ENCODE peak calls at places on chromosome 16, in six cellular contexts. L, U, Q, M, Y and T are unnamed samples. For H3K9me3 and H3K4me1, the result is how much of the 10 kb centered on the place peaks cover.

GRCh38 chr16:71974068-71974818 is 26.0 kb downstream of the PKD1L3 start:
- DNase-seq in L (no peak), U (no peak), M (no peak), Q (no peak), Y (no peak), T (no peak)

GRCh38 chr16:85735225-85735722 is 15.6 kb downstream of the C16orf74 start:
- DNase-seq in L (no peak), Y (peak), U (peak), Q (no peak), M (no peak), T (peak)

GRCh38 chr16:81633147-81633619 is 145.9 kb upstream of the PLCG2 start:
- DNase-seq in U (no peak), Y (no peak), Q (peak), L (no peak), M (no peak), T (no peak)

GRCh38 chr16:74623214-74623842 is 16.4 kb upstream of the GLG1 start:
- DNase-seq in Y (no peak), L (peak), M (peak), Q (no peak), U (no peak), T (peak)

GRCh38 chr16:60206511-60206910 is 1472.4 kb upstream of the GOT2 start:
- DNase-seq in Y (no peak), Q (no peak), M (peak), U (no peak), L (no peak), T (no peak)

GRCh38 chr16:4506450-4506849 is 30.3 kb downstream of the HMOX2 start:
- DNase-seq in Q (peak), Y (peak), L (peak), M (peak), U (peak), T (peak)

GRCh38 chr16:66458853-66459252 is 31.8 kb downstream of the BEAN1 start:
- DNase-seq in Y (no peak), U (no peak), M (no peak), Q (no peak), L (no peak), T (no peak)

GRCh38 chr16:87244646-87245197 is 72.5 kb downstream of the C16orf95 start:
- DNase-seq in L (no peak), Q (no peak), U (no peak), M (no peak), Y (no peak), T (no peak)

GRCh38 chr16:84482951-84483881 is 21.2 kb downstream of the MEAK7 start:
- DNase-seq in Q (no peak), L (no peak), M (no peak), U (no peak), Y (no peak), T (no peak)

GRCh38 chr16:8867483-8868271 is 1.1 kb downstream of the CARHSP1 start:
- DNase-seq in Y (peak), L (peak), U (no peak), Q (no peak), M (peak), T (peak)

GRCh38 chr16:65546353-65546791 is 424.5 kb upstream of the CDH11 start:
- DNase-seq in U (no peak), M (peak), Y (no peak), Q (no peak), L (peak), T (no peak)

GRCh38 chr16:66677179-66677578 is 19.4 kb downstream of the CMTM4 start:
- DNase-seq in M (no peak), Q (no peak), U (no peak), Y (no peak), L (no peak), T (no peak)

GRCh38 chr16:30121741-30122620 is 1.0 kb downstream of the MAPK3 start:
- DNase-seq in Q (no peak), L (peak), Y (no peak), U (no peak), M (no peak), T (no peak)

GRCh38 chr16:83939266-83939856 is 13.7 kb upstream of the OSGIN1 start:
- DNase-seq in M (no peak), Y (no peak), L (no peak), U (no peak), Q (no peak), T (no peak)

GRCh38 chr16:5649762-5650445 is 552.3 kb upstream of the EEF2KMT start:
- DNase-seq in Q (no peak), U (no peak), M (no peak), Y (no peak), L (no peak), T (no peak)

GRCh38 chr16:78045865-78046581 is 23.7 kb downstream of the CLEC3A start:
- DNase-seq in U (no peak), Q (peak), M (peak), L (peak), Y (peak), T (peak)

GRCh38 chr16:70689035-70689969 is 3.4 kb upstream of the MTSS2 start:
- DNase-seq in Y (peak), U (no peak), Q (no peak), L (no peak), M (no peak), T (no peak)

GRCh38 chr16:4370570-4371480 is 823 bp upstream of the VASN start:
- DNase-seq in U (no peak), M (no peak), L (no peak), Q (no peak), Y (no peak), T (no peak)

GRCh38 chr16:85664580-85665372 is 24.0 kb downstream of the GINS2 start:
- DNase-seq in Q (no peak), L (no peak), Y (no peak), U (no peak), M (no peak), T (no peak)

GRCh38 chr16:83205896-83206295 is 579.1 kb downstream of the CDH13 start:
- DNase-seq in Y (no peak), Q (no peak), L (no peak), M (no peak), U (no peak), T (no peak)

GRCh38 chr16:21190599-21190998 is 20.8 kb downstream of the ZP2 start:
- DNase-seq in Q (no peak), L (no peak), U (no peak), Y (no peak), M (peak), T (no peak)

GRCh38 chr16:10598157-10598556 is 17.8 kb upstream of the EMP2 start:
- DNase-seq in Q (peak), Y (no peak), U (no peak), L (no peak), M (no peak), T (no peak)

GRCh38 chr16:13070268-13070667 is 168.9 kb downstream of the SHISA9 start:
- DNase-seq in U (no peak), Y (no peak), Q (no peak), L (no peak), M (no peak), T (no peak)

GRCh38 chr16:29876578-29877249 is 13.7 kb upstream of the CDIPT start:
- DNase-seq in Q (no peak), U (peak), Y (no peak), M (no peak), L (no peak), T (no peak)

GRCh38 chr16:31005350-31006085 is 4.9 kb downstream of the STX1B start:
- DNase-seq in M (no peak), L (no peak), Q (no peak), U (no peak), Y (no peak), T (no peak)

GRCh38 chr16:66228791-66229190 is 137.7 kb upstream of the CDH5 start:
- DNase-seq in Q (no peak), L (no peak), U (no peak), M (no peak), Y (peak), T (no peak)

GRCh38 chr16:49859139-49859947 is 3.4 kb upstream of the ZNF423 start:
- DNase-seq in M (peak), Q (no peak), L (peak), Y (no peak), U (no peak), T (no peak)

GRCh38 chr16:23537390-23537789 is 19.8 kb downstream of the EARS2 start:
- DNase-seq in Q (no peak), U (no peak), M (no peak), L (no peak), Y (no peak), T (no peak)

GRCh38 chr16:23535901-23536300 is 21.2 kb downstream of the EARS2 start:
- DNase-seq in U (no peak), Y (no peak), L (no peak), M (no peak), Q (no peak), T (no peak)

GRCh38 chr16:23532448-23532847 is 22.2 kb upstream of the GGA2 start:
- DNase-seq in Y (no peak), M (no peak), Q (no peak), L (no peak), U (no peak), T (no peak)

GRCh38 chr16:23538919-23539278 is 18.3 kb downstream of the EARS2 start:
- DNase-seq in U (no peak), L (no peak), M (no peak), Q (no peak), Y (no peak), T (no peak)

GRCh38 chr16:23534868-23535860 is 22.0 kb downstream of the EARS2 start:
- DNase-seq in U (no peak), Y (no peak), Q (no peak), L (no peak), M (no peak), T (no peak)
- H3K4me3 ChIP-seq in U (no peak), Y (no peak), Q (no peak), L (no peak), M (no peak), T (no peak)

GRCh38 chr16:88284626-88285513 is 97.9 kb upstream of the ZNF469 start:
- DNase-seq in U (no peak), Q (no peak), Y (no peak), M (no peak), L (no peak), T (no peak)
- H3K9me3 ChIP-seq in U (under half), Q (under half), Y (under half), M (under half), L (under half), T (under half)

GRCh38 chr16:58024347-58024672 is 1.2 kb upstream of the MMP15 start:
- DNase-seq in L (no peak), Y (no peak), U (no peak), Q (no peak), M (no peak), T (no peak)

GRCh38 chr16:58025351-58026138 is at the start of gene MMP15:
- DNase-seq in M (peak), L (peak), U (peak), Y (peak), Q (peak), T (peak)

GRCh38 chr16:58026705-58027340 is 1.3 kb downstream of the MMP15 start:
- DNase-seq in Y (no peak), U (no peak), L (no peak), Q (no peak), M (peak), T (no peak)

GRCh38 chr16:58026139-58026704 is 668 bp downstream of the MMP15 start:
- DNase-seq in Y (no peak), M (peak), Q (peak), L (peak), U (no peak), T (no peak)

GRCh38 chr16:58024673-58025350 is 742 bp upstream of the MMP15 start:
- DNase-seq in Q (peak), L (no peak), M (no peak), U (no peak), Y (no peak), T (peak)
- H3K4me1 ChIP-seq in Q (under half), L (under half), M (under half), U (under half), Y (under half), T (under half)

GRCh38 chr16:89375686-89376085 is 114.7 kb downstream of the ANKRD11 start:
- DNase-seq in Q (no peak), L (no peak), U (no peak), M (peak), Y (no peak), T (no peak)
- H3K4me3 ChIP-seq in Q (no peak), L (no peak), U (no peak), M (no peak), Y (no peak), T (no peak)

GRCh38 chr16:48596326-48596725 is 13.7 kb downstream of the N4BP1 start:
- DNase-seq in U (peak), M (no peak), L (no peak), Q (no peak), Y (no peak), T (no peak)
- H3K9me3 ChIP-seq in U (under half), M (under half), L (under half), Q (under half), Y (under half), T (under half)

GRCh38 chr16:11599579-11599978 is 12.9 kb upstream of the LITAF start:
- DNase-seq in Y (no peak), M (no peak), Q (no peak), U (no peak), L (no peak), T (no peak)

GRCh38 chr16:11601911-11602310 is 15.2 kb upstream of the LITAF start:
- DNase-seq in Y (no peak), M (no peak), L (no peak), Q (no peak), U (no peak), T (no peak)

GRCh38 chr16:11603331-11603750 is 16.6 kb upstream of the LITAF start:
- DNase-seq in Q (no peak), U (no peak), Y (no peak), M (no peak), L (no peak), T (no peak)

GRCh38 chr16:11602321-11602720 is 15.6 kb upstream of the LITAF start:
- DNase-seq in U (no peak), Y (no peak), M (no peak), Q (no peak), L (no peak), T (no peak)

GRCh38 chr16:11601425-11601824 is 14.7 kb upstream of the LITAF start:
- DNase-seq in Y (no peak), L (no peak), M (no peak), Q (no peak), U (no peak), T (no peak)
- H3K4me1 ChIP-seq in Y (under half), L (under half), M (under half), Q (under half), U (under half), T (under half)

GRCh38 chr16:23182675-23183485 is at the start of gene SCNN1G:
- DNase-seq in U (no peak), L (no peak), M (peak), Y (no peak), Q (no peak), T (no peak)
- H3K4me3 ChIP-seq in U (no peak), L (peak), M (peak), Y (no peak), Q (peak), T (no peak)

GRCh38 chr16:67926181-67926742 is 5.4 kb downstream of the CTRL start:
- DNase-seq in M (peak), L (peak), Y (no peak), U (no peak), Q (no peak), T (no peak)
- H3K9me3 ChIP-seq in M (under half), L (under half), Y (under half), U (under half), Q (under half), T (under half)

DNA sequence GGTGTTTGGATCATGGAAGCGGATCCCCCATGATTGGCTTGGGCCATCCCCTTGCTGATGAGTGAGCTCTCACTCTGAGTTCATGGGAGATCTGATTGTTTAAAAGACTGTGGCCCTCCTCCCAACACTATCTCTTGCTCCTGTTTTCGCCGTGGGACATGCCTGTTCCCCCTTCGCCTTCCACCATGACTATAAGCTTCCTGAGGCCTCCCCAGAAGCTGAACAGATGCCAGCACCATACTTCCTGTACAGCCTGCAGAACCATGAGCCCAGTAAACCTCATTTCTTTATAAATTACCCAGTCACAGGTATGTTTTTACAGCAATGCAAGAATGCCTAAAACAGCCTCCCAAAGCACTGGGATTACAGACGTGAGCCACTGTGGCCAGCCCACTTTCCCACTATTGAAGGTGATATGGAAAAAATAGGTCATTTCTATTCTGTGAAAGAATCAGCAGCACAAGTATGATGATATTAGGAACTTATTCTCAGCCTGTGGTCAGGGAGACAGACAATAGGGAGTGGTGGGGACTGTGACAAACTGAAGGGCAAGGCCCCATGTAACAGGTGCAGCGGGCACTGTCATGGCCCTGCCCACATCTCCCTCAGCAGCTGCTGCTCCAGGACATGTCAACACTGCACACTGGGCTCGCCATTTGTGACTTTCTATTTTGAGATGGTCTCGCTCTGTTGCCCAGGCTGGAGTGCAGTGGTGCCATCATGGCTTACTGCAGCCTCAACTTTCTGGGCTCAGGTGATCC is 33.7 kb upstream of the LITAF start:
- DNase-seq in M (no peak), Q (no peak), Y (no peak), L (no peak), U (no peak), T (no peak)
- H3K4me1 ChIP-seq in M (under half), Q (under half), Y (under half), L (under half), U (half or more), T (half or more)

GRCh38 chr16:1543085-1543896 is 9.8 kb downstream of the TMEM204 start:
- DNase-seq in Y (no peak), U (no peak), M (peak), L (peak), Q (peak), T (no peak)
- H3K4me3 ChIP-seq in Y (no peak), U (no peak), M (no peak), L (no peak), Q (no peak), T (no peak)